ENCODE peak calls at places on chromosomes 13 and 19, in six cellular contexts. One of them, this sample, is unnamed.

GRCh38 chr19:30443531-30444252 is 71.5 kb downstream of the ZNF536 start:
- DNase-seq in sigmoid colon: no peak
- DNase-seq in A549: no peak
- DNase-seq in ovary: no peak
- DNase-seq in stomach: no peak
- DNase-seq in SK-N-SH: no peak
- DNase-seq in this sample: no peak

GRCh38 chr19:55592391-55593090 is 6.8 kb downstream of the FIZ1 start:
- DNase-seq in sigmoid colon: no peak
- DNase-seq in A549: no peak
- DNase-seq in ovary: no peak
- DNase-seq in stomach: no peak
- DNase-seq in SK-N-SH: no peak
- DNase-seq in this sample: no peak

GRCh38 chr13:96449920-96450319 is 360.0 kb downstream of the HS6ST3 start:
- DNase-seq in SK-N-SH: no peak
- DNase-seq in ovary: no peak
- DNase-seq in sigmoid colon: no peak
- DNase-seq in stomach: no peak
- DNase-seq in A549: no peak
- DNase-seq in this sample: no peak

GRCh38 chr13:91574756-91575155 is 176.3 kb downstream of the GPC5 start:
- DNase-seq in stomach: no peak
- DNase-seq in A549: no peak
- DNase-seq in sigmoid colon: no peak
- DNase-seq in SK-N-SH: no peak
- DNase-seq in ovary: no peak
- DNase-seq in this sample: no peak

GRCh38 chr13:95605426-95606125 is 38.9 kb downstream of the DZIP1 start:
- DNase-seq in ovary: no peak
- DNase-seq in sigmoid colon: no peak
- DNase-seq in SK-N-SH: no peak
- DNase-seq in A549: no peak
- DNase-seq in stomach: no peak
- DNase-seq in this sample: no peak

GRCh38 chr13:109672545-109672944 is 113.8 kb downstream of the IRS2 start:
- DNase-seq in stomach: no peak
- DNase-seq in ovary: no peak
- DNase-seq in sigmoid colon: no peak
- DNase-seq in SK-N-SH: no peak
- DNase-seq in A549: no peak
- DNase-seq in this sample: no peak

GRCh38 chr13:114072421-114072820 is 60.0 kb downstream of the RASA3 start:
- DNase-seq in A549: no peak
- DNase-seq in ovary: peak; percentile 11
- DNase-seq in sigmoid colon: peak; percentile 20
- DNase-seq in SK-N-SH: no peak
- DNase-seq in stomach: no peak
- DNase-seq in this sample: peak; percentile 50

GRCh38 chr19:1768248-1768647 is 14.9 kb downstream of the ONECUT3 start:
- DNase-seq in SK-N-SH: peak; percentile 58
- DNase-seq in ovary: no peak
- DNase-seq in sigmoid colon: no peak
- DNase-seq in A549: no peak
- DNase-seq in stomach: no peak
- DNase-seq in this sample: no peak

GRCh38 chr19:44848036-44848804 is 2.1 kb downstream of the NECTIN2 start:
- DNase-seq in ovary: peak; percentile 55
- DNase-seq in A549: no peak
- DNase-seq in stomach: no peak
- DNase-seq in SK-N-SH: peak; percentile 41
- DNase-seq in sigmoid colon: peak; percentile 75
- DNase-seq in this sample: no peak

GRCh38 chr13:74930402-74931165 is 551.4 kb downstream of the TBC1D4 start:
- DNase-seq in stomach: no peak
- DNase-seq in ovary: no peak
- DNase-seq in sigmoid colon: no peak
- DNase-seq in A549: no peak
- DNase-seq in SK-N-SH: no peak
- DNase-seq in this sample: no peak

GRCh38 chr19:9008667-9009066 is 1.5 kb downstream of the MUC16 start:
- DNase-seq in ovary: no peak
- DNase-seq in sigmoid colon: no peak
- DNase-seq in stomach: no peak
- DNase-seq in A549: no peak
- DNase-seq in SK-N-SH: no peak
- DNase-seq in this sample: no peak

GRCh38 chr19:447816-448546 is 12.9 kb downstream of the SHC2 start:
- DNase-seq in ovary: no peak
- DNase-seq in sigmoid colon: peak; percentile 89
- DNase-seq in A549: no peak
- DNase-seq in stomach: no peak
- DNase-seq in SK-N-SH: peak; percentile 89
- DNase-seq in this sample: no peak

GRCh38 chr13:26377038-26377437 is 123.1 kb downstream of the CDK8 start:
- DNase-seq in A549: peak; percentile 1
- DNase-seq in stomach: no peak
- DNase-seq in SK-N-SH: peak; percentile 38
- DNase-seq in sigmoid colon: no peak
- DNase-seq in ovary: no peak
- DNase-seq in this sample: no peak

GRCh38 chr19:52307275-52307674 is 10.3 kb downstream of the ZNF480 start:
- DNase-seq in ovary: no peak
- DNase-seq in A549: no peak
- DNase-seq in sigmoid colon: no peak
- DNase-seq in SK-N-SH: no peak
- DNase-seq in stomach: no peak
- DNase-seq in this sample: no peak

GRCh38 chr19:50478901-50479715 is 2.5 kb upstream of the GARIN5A start:
- DNase-seq in stomach: no peak
- DNase-seq in SK-N-SH: no peak
- DNase-seq in A549: peak; percentile 92
- DNase-seq in ovary: no peak
- DNase-seq in sigmoid colon: no peak
- DNase-seq in this sample: no peak

GRCh38 chr13:110618167-110618566 is 2.8 kb downstream of the NAXD start:
- DNase-seq in A549: no peak
- DNase-seq in sigmoid colon: no peak
- DNase-seq in stomach: no peak
- DNase-seq in SK-N-SH: no peak
- DNase-seq in ovary: no peak
- DNase-seq in this sample: no peak

GRCh38 chr13:75929074-75929473 is 292.9 kb downstream of the LMO7 start:
- DNase-seq in ovary: no peak
- DNase-seq in stomach: no peak
- DNase-seq in sigmoid colon: no peak
- DNase-seq in SK-N-SH: no peak
- DNase-seq in A549: no peak
- DNase-seq in this sample: no peak

GRCh38 chr13:21022694-21023325 is 38.6 kb downstream of the LATS2 start:
- DNase-seq in ovary: peak; percentile 47
- DNase-seq in A549: no peak
- DNase-seq in SK-N-SH: peak; percentile 47
- DNase-seq in sigmoid colon: peak; percentile 62
- DNase-seq in stomach: no peak
- DNase-seq in this sample: no peak

GRCh38 chr13:34409496-34410163 is 532.4 kb upstream of the NBEA start:
- DNase-seq in SK-N-SH: no peak
- DNase-seq in stomach: no peak
- DNase-seq in ovary: no peak
- DNase-seq in sigmoid colon: no peak
- DNase-seq in A549: no peak
- DNase-seq in this sample: no peak

GRCh38 chr13:44142911-44143665 is 230.5 kb upstream of the SERP2 start:
- DNase-seq in ovary: no peak
- DNase-seq in stomach: no peak
- DNase-seq in A549: peak; percentile 45
- DNase-seq in sigmoid colon: no peak
- DNase-seq in SK-N-SH: no peak
- DNase-seq in this sample: no peak

GRCh38 chr13:40982772-40983171 is 36.3 kb downstream of the ELF1 start:
- DNase-seq in stomach: no peak
- DNase-seq in SK-N-SH: peak; percentile 38
- DNase-seq in ovary: peak; percentile 37
- DNase-seq in A549: no peak
- DNase-seq in sigmoid colon: no peak
- DNase-seq in this sample: no peak

GRCh38 chr13:26759156-26759906 is 1.3 kb downstream of the GPR12 start:
- DNase-seq in ovary: no peak
- DNase-seq in SK-N-SH: peak; percentile 57
- DNase-seq in A549: no peak
- DNase-seq in stomach: no peak
- DNase-seq in sigmoid colon: no peak
- DNase-seq in this sample: no peak

GRCh38 chr19:3029070-3029923 is at the start of gene TLE2:
- DNase-seq in stomach: peak; percentile 39
- DNase-seq in ovary: no peak
- DNase-seq in A549: no peak
- DNase-seq in sigmoid colon: no peak
- DNase-seq in SK-N-SH: peak; percentile 69
- DNase-seq in this sample: no peak

DNA sequence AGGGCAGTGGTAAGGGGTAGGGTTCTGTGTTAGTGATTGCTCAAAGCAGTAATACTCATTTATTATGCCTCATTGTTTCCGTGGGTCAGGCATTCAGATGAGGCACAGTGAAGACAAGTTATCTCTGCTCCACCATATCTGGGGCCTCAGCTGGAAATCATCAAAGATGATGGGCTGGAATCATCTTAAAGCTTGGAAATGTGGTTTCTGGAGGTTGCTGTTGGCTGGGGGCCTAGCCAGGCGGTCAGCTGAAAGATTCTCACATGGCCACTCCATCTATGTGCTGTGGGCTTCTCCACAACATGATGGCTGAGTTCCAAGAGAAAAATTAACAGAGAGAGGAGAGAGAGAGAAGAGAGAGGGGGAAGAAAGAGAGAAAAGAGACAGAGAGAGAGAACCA is 75.5 kb downstream of the OLFM4 start:
- DNase-seq in SK-N-SH: no peak
- DNase-seq in ovary: no peak
- DNase-seq in sigmoid colon: no peak
- DNase-seq in stomach: no peak
- DNase-seq in A549: no peak
- DNase-seq in this sample: no peak
- TF ChIP-seq EP300 in SK-N-SH: no peak
- TF ChIP-seq EP300 in ovary: no peak
- TF ChIP-seq EP300 in sigmoid colon: no peak
- TF ChIP-seq EP300 in stomach: no peak
- TF ChIP-seq EP300 in A549: no peak
- TF ChIP-seq EP300 in this sample: no peak

DNA sequence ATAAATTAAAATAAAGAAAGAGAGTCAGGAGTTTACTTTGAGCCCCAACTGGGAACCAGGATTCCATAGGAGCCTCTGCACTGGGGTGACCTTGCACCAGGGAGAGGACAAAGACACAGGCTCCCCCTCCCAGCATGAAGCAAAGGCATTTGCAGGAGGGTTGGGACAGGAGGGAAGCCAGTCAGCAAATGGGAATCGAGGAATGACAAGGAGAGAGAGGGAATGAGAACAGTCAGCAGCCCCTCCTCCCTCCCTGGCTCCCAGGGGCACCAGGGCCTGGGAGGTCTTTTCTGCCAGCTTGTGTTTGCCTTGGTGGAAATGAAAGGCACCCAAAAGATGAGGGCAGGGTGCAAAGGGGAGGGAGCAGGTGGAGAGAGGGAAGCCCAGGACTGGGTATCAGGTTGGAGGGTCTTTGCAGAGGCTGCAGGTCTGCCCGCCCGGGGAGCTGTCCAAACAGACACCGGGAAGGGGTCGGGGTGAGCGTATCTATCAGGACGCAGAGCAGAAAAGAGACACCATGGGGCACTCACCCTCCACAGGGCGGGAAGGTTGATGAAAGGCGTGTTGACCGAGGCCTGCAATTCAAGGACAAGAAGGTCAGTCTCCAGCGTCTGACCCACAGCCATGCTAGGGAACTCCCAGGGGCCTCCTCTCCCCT is 3.8 kb downstream of the SBSN start:
- DNase-seq in SK-N-SH: no peak
- DNase-seq in ovary: no peak
- DNase-seq in sigmoid colon: no peak
- DNase-seq in stomach: no peak
- DNase-seq in A549: no peak
- DNase-seq in this sample: no peak
- TF ChIP-seq EP300 in SK-N-SH: no peak
- TF ChIP-seq EP300 in ovary: no peak
- TF ChIP-seq EP300 in sigmoid colon: no peak
- TF ChIP-seq EP300 in stomach: no peak
- TF ChIP-seq EP300 in A549: no peak
- TF ChIP-seq EP300 in this sample: no peak

DNA sequence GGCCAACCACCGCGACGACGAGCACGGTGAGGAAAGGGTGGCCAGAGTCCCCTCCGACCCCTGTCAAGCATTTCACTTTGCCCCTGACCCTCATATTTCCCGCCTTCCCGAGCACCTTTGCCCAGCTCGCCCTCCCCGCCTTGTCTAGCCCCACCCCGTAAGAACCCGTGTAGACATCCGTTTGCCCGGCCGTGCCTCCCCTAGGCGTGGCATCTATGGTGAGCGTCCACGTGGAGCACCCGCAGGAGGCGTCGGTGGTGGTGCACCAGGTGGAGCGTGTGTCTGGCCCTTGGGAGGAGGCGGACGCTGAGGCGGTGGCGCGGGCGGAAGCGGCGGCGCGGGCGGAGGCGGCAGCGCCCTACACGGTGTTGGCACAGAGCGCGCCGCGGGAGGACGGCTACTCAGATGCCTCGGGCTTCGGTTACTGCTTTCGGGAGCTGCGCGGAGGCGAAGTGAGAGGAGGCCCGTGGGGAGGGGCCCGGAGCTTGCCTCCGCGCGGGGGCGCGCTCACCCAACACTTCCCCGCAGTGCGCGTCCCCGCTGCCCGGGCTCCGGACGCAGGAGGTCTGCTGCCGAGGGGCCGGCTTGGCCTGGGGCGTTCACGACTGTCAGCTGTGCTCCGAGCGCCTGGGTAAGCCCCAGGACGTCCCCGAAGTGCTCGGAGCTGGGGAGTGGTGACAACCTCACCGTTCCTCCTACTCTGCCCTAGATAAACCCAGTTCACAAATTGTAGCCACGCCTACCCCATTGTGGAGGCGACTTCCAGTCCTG is 4.2 kb downstream of the LTBP4 start:
- DNase-seq in A549: peak; percentile 99
- DNase-seq in SK-N-SH: peak; percentile 78
- DNase-seq in ovary: peak; percentile 78
- DNase-seq in sigmoid colon: peak; percentile 86
- DNase-seq in stomach: peak; percentile 86
- DNase-seq in this sample: peak; percentile 90
- TF ChIP-seq EP300 in A549: no peak
- TF ChIP-seq EP300 in SK-N-SH: no peak
- TF ChIP-seq EP300 in ovary: no peak
- TF ChIP-seq EP300 in sigmoid colon: no peak
- TF ChIP-seq EP300 in stomach: no peak
- TF ChIP-seq EP300 in this sample: no peak

GRCh38 chr13:31022491-31022890 is 90.0 kb downstream of the TEX26 start:
- DNase-seq in stomach: no peak
- DNase-seq in sigmoid colon: no peak
- DNase-seq in SK-N-SH: no peak
- DNase-seq in A549: no peak
- DNase-seq in ovary: no peak
- DNase-seq in this sample: no peak
- TF ChIP-seq EP300 in stomach: no peak
- TF ChIP-seq EP300 in sigmoid colon: no peak
- TF ChIP-seq EP300 in SK-N-SH: no peak
- TF ChIP-seq EP300 in A549: no peak
- TF ChIP-seq EP300 in ovary: no peak
- TF ChIP-seq EP300 in this sample: no peak

This sample was measured in suprapubic skin.